ENCODE peak calls at places on chromosome 20, in six cellular contexts. P is heart right ventricle, D is PC-3, J is ascending aorta, I is esophagus muscularis mucosa, Z is uterus. S is an unnamed sample. For H3K27me3, the result is how much of the 10 kb centered on the place peaks cover.

GRCh38 chr20:33229843-33230242 is 6.0 kb upstream of the BPIFA1 start:
- DNase-seq in P (no peak), D (no peak), J (no peak), I (no peak), Z (no peak), S (no peak)

GRCh38 chr20:42346771-42347170 is 728.6 kb upstream of the CHD6 start:
- DNase-seq in P (no peak), D (no peak), J (no peak), I (peak), Z (no peak), S (no peak)

GRCh38 chr20:49846206-49846807 is 33.7 kb downstream of the SLC9A8 start:
- DNase-seq in P (no peak), D (peak), J (no peak), I (no peak), Z (peak), S (no peak)

GRCh38 chr20:52859156-52859887 is 112.8 kb upstream of the TSHZ2 start:
- DNase-seq in P (no peak), D (peak), J (no peak), I (no peak), Z (peak), S (no peak)

GRCh38 chr20:774016-774679 is 5.8 kb upstream of the SLC52A3 start:
- DNase-seq in P (no peak), D (no peak), J (no peak), I (no peak), Z (no peak), S (no peak)

GRCh38 chr20:59452856-59453255 is 151.5 kb upstream of the PHACTR3 start:
- DNase-seq in P (no peak), D (no peak), J (no peak), I (no peak), Z (no peak), S (no peak)

GRCh38 chr20:40710608-40711007 is 21.6 kb upstream of the MAFB start:
- DNase-seq in P (no peak), D (no peak), J (no peak), I (no peak), Z (no peak), S (no peak)

GRCh38 chr20:63978319-63979220 is 872 bp downstream of the SAMD10 start:
- DNase-seq in P (peak), D (peak), J (no peak), I (no peak), Z (peak), S (peak)

GRCh38 chr20:5886788-5887187 is 63.5 kb downstream of the TRMT6 start:
- DNase-seq in P (peak), D (no peak), J (no peak), I (no peak), Z (no peak), S (no peak)

GRCh38 chr20:54062812-54063280 is 7.5 kb downstream of the BCAS1 start:
- DNase-seq in P (no peak), D (peak), J (no peak), I (no peak), Z (no peak), S (no peak)

GRCh38 chr20:47717421-47717820 is 67.9 kb downstream of the SULF2 start:
- DNase-seq in P (no peak), D (no peak), J (no peak), I (no peak), Z (no peak), S (no peak)

GRCh38 chr20:2729251-2729713 is 36.7 kb downstream of the EBF4 start:
- DNase-seq in P (no peak), D (no peak), J (no peak), I (peak), Z (no peak), S (no peak)

GRCh38 chr20:56715902-56716519 is 86.9 kb downstream of the TFAP2C start:
- DNase-seq in P (no peak), D (no peak), J (no peak), I (no peak), Z (no peak), S (no peak)

GRCh38 chr20:56443654-56444540 is 24.5 kb upstream of the RTF2 start:
- DNase-seq in P (peak), D (no peak), J (no peak), I (no peak), Z (no peak), S (no peak)

GRCh38 chr20:57496592-57496991 is 28.3 kb downstream of the CTCFL start:
- DNase-seq in P (no peak), D (no peak), J (no peak), I (no peak), Z (no peak), S (no peak)

GRCh38 chr20:1075564-1075963 is 42.8 kb upstream of the PSMF1 start:
- DNase-seq in P (no peak), D (no peak), J (no peak), I (peak), Z (no peak), S (peak)

GRCh38 chr20:8225658-8226057 is 93.6 kb downstream of the PLCB1 start:
- DNase-seq in P (no peak), D (no peak), J (no peak), I (no peak), Z (no peak), S (no peak)

DNA sequence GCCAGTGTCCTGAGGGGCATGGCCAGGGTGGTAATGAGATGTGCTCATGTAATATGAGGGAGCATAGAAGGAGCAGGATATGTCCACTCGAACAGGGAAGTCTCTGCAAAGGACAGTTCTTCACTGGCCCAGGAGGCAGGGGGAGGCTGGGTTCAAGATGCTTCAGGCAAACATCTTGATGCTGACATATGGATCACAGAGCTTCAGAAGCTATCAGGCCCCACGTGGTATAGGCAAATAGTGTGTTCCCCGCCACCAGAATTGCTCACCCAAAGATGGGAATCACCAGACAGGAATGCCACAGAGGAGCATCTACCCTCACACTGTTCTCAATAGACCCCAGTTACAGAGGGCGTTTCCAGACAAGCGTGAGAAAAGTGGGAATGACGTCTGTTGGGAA is 201.6 kb upstream of the CDH4 start:
- DNase-seq in P (no peak), D (no peak), J (no peak), I (no peak), Z (no peak), S (no peak)
- H3K4me3 ChIP-seq in P (no peak), D (no peak), J (no peak), I (no peak), Z (no peak), S (no peak)

GRCh38 chr20:19626896-19627295 is 131.2 kb upstream of the RIN2 start:
- DNase-seq in P (no peak), D (peak), J (no peak), I (no peak), Z (no peak), S (no peak)
- TF ChIP-seq CTCF in P (no peak), D (no peak), J (no peak), I (no peak), Z (no peak), S (no peak)

GRCh38 chr20:23254034-23254433 is 96.6 kb upstream of the NXT1 start:
- DNase-seq in P (no peak), D (no peak), J (no peak), I (peak), Z (no peak), S (no peak)
- H3K27me3 ChIP-seq in P (under half), D (half or more), J (under half), I (under half), Z (under half), S (under half)

DNA sequence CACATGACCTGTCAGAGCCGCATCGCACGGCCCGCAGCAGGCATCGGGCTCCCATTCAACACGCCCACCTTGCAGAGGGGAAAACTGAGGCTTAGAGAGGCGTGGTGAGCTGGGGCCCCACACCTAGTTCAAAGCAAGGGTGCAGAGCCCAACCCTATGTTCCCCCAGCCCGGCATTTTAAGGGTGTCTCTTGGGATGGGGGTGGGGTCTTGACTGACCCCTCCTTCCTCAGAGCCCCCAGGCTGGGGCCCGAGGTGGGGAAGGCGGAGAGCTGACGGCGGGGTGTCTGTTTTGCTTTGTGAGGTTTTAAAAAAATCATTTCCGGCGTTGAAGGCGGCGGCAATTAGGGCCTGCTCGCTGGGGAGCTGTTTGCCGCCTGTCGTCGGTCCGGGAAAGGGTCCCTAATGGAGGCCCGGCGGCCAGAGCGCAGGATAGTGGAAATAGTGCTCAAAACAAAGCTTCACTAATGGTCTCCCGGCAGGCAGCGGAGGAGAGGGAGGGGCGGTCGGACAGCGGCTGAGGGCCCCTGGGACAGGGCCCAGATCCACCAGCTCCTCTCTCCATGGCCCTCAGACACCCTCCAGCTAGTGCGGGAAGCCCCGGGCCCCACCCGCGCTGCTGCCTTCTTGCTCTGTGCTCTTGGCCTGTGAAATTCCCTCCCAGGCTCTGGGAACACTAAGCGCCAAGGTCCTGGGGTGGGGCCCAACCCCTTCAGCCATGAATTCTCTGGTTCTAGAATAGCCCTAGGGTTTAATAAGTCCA is 11.9 kb downstream of the VSTM2L start:
- DNase-seq in P (no peak), D (no peak), J (no peak), I (no peak), Z (no peak), S (peak)
- H3K4me3 ChIP-seq in P (peak), D (no peak), J (peak), I (peak), Z (no peak), S (no peak)

DNA sequence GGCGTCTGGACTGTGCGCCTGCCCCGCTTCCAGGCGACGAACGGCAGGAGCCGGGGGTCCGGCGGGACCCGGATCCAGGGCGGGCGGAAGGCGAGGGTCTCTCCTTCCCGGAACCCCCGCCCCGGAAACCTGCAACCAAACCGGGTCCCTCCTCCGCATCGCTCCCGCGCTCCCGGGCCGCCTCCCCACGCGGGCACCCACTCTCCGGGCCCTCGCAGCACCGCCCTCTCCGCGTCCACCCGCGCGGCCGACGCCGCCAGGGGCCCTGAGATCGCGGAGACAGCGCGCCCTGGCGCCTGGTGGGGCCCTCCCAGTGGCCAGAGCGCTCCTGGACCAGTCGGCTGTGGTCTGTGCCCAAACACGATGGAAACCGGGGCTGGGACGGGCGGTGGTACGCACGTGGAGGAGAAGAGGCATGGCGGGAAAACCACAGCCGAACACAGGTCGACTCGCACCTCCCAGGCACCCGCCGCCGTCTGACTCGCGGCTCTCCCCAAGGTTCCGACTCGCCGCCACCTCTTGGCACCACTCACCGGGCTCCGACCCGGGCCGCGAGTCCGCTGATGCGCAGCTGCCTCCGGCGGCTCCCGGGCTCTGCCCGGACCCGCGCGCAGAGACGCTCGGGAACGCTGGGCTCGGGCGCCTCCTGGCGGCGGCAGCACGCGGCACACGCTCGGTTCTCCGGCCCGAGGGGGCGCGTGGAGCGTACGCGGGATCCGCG is 7.9 kb downstream of the NKX2-2 start:
- DNase-seq in P (peak), D (peak), J (no peak), I (no peak), Z (no peak), S (no peak)
- TF ChIP-seq CTCF in P (peak), D (peak), J (peak), I (peak), Z (peak), S (peak)

S was measured in GM06990.